ENCODE peak calls at places on chromosomes 13 and 19, in seven cellular contexts. E is stomach, H is transverse colon, O is sigmoid colon, U is GM12878, X is prostate gland, Y is H1. C is an unnamed sample.

GRCh38 chr13:113941571-113942191 is 32.2 kb downstream of the C13orf46 start:
- DNase-seq in H (no peak), E (no peak), Y (no peak), U (no peak), X (no peak), O (peak; percentile 54), C (no peak)

GRCh38 chr19:5134683-5135082 is 165.8 kb downstream of the KDM4B start:
- DNase-seq in H (no peak), Y (no peak), O (no peak), X (no peak), E (no peak), U (no peak), C (no peak)

GRCh38 chr13:60788156-60788829 is 391.3 kb downstream of the TDRD3 start:
- DNase-seq in E (no peak), H (no peak), Y (no peak), O (no peak), U (no peak), X (no peak), C (no peak)

GRCh38 chr19:4910594-4911273 is 1.4 kb downstream of the UHRF1 start:
- DNase-seq in Y (no peak), H (peak; percentile 31), E (no peak), X (no peak), U (no peak), O (no peak), C (no peak)

GRCh38 chr13:73248711-73249580 is 190.1 kb downstream of the KLF5 start:
- DNase-seq in U (no peak), O (no peak), X (peak; percentile 84), Y (no peak), E (peak; percentile 64), H (no peak), C (no peak)

GRCh38 chr19:4575978-4576933 is 16.8 kb upstream of the SEMA6B start:
- DNase-seq in E (peak; percentile 74), Y (peak; percentile 96), H (peak; percentile 68), X (peak; percentile 34), U (no peak), O (peak; percentile 76), C (peak; percentile 78)

GRCh38 chr19:52570005-52570861 is at the start of gene ZNF701:
- DNase-seq in Y (peak; percentile 99), E (peak; percentile 97), X (peak; percentile 95), U (peak; percentile 72), H (peak; percentile 97), O (peak; percentile 98), C (peak; percentile 98)

GRCh38 chr19:33392341-33393285 is 19.1 kb downstream of the CEBPG start:
- DNase-seq in H (peak; percentile 46), Y (no peak), U (no peak), O (peak; percentile 67), X (no peak), E (peak; percentile 59), C (peak; percentile 65)

GRCh38 chr19:31054430-31054829 is 294.8 kb downstream of the TSHZ3 start:
- DNase-seq in E (peak; percentile 26), Y (peak; percentile 62), O (no peak), U (no peak), H (peak; percentile 37), X (peak; percentile 46), C (no peak)

GRCh38 chr19:39403331-39404312 is 3.0 kb upstream of the ZFP36 start:
- DNase-seq in H (peak; percentile 99), O (peak; percentile 100), E (peak; percentile 98), X (peak; percentile 99), Y (peak; percentile 80), U (no peak), C (peak; percentile 100)
- H3K4me3 ChIP-seq in H (peak overlapping the region; percentile 40), O (peak overlapping the region; percentile 58), E (peak overlapping the region; percentile 34), X (peak overlapping the region; percentile 39), Y (peak overlapping the region; percentile 75), U (peak overlapping the region; percentile 82), C (peak overlapping the region; percentile 66)

DNA sequence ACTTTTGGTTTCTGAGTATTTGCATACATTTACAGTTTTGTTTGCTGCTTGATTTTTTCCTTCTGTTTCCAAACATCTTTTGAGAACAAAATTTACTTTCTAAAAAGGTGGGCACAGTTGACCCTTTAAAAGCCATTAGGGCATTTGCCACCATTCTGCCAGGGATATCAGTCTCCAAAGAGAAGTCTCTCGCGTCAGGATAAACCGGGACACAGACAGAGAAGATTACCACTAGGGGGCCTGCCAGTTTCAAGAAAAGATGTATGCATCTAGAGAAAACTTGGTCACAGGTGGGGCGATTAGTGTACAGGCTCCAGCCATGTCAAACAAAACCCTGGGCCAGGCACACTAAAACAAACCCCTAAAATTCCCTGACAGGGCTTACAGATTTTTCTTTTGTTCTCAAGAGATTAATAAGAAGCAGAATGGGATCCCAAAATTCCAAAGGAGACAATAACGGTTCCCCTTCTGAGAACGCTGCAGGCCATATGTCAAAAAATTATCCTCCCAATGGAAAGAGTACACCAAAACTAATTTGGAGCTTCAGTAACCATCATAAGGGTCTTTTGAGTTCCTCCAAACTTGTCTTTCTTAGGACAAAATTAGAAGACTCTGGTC is 10.7 kb upstream of the PABPC3 start:
- DNase-seq in E (peak; percentile 29), O (no peak), Y (no peak), U (no peak), X (peak; percentile 16), H (peak; percentile 9), C (no peak)
- TF ChIP-seq POLR2AphosphoS5 in E (no peak), O (no peak), Y (no peak), U (no peak), X (no peak), H (no peak), C (no peak)

GRCh38 chr19:11534538-11534937 is 4.1 kb upstream of the CNN1 start:
- DNase-seq in X (no peak), Y (no peak), E (no peak), U (no peak), O (no peak), H (no peak), C (no peak)

GRCh38 chr19:11530432-11530831 is 1.5 kb upstream of the ECSIT start:
- DNase-seq in O (peak; percentile 91), U (no peak), X (peak; percentile 46), Y (peak; percentile 83), E (peak; percentile 80), H (peak; percentile 80), C (no peak)

DNA sequence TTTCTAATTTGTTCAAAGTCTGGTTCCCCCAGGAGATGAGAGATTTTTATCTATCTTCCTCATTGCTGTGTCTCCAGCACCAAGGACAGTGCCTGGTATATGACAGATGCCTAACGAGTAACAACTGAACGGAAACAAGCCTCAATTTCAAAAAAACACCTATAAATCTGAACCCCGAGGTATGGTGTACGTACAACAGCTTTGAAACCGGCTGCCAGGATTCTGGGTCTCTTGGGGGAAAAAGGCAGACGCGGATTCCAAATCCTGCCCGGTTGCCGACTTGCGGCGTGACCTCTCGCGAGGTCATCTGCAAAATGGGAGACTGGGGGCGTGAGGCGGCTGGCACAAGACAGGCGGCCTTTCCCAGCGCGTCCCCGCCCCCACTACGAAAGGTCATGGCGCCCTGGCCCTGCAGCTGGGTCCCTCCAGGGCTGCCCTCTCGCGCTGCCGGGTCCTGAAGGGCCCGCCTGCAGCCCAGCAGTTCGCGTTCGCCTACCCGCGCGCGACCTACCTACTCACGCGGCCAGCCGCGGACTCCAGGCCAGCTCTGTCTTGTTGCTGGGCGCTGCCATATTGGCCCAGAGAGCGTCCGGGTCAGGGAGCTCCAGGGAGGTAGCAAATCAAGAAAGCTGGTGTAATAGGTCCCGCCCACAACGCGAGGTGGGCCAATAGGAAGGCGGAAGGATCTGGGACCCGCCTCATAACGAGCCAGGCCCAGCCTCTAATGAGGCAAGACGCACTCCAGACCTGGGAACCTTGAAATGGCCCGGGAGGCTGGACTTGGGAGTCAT is at the start of gene ECSIT:
- DNase-seq in X (peak; percentile 95), H (peak; percentile 98), Y (peak; percentile 94), E (peak; percentile 99), O (peak; percentile 99), U (peak; percentile 90), C (peak; percentile 98)
- TF ChIP-seq POLR2A in X (peak; percentile 35), H (peak; percentile 42), Y (peak; percentile 66), E (no peak), O (peak; percentile 17), U (peak; percentile 87), C (no peak)

GRCh38 chr13:37886879-37887278 is 17.3 kb upstream of the TRPC4 start:
- DNase-seq in Y (no peak), O (no peak), X (no peak), H (no peak), E (no peak), U (no peak), C (no peak)

GRCh38 chr13:37884026-37884425 is 14.5 kb upstream of the TRPC4 start:
- DNase-seq in U (no peak), O (no peak), X (no peak), Y (no peak), E (no peak), H (no peak), C (no peak)

GRCh38 chr13:37884674-37885073 is 15.1 kb upstream of the TRPC4 start:
- DNase-seq in U (no peak), O (no peak), E (no peak), X (no peak), Y (no peak), H (no peak), C (no peak)

GRCh38 chr13:37889102-37889501 is 19.5 kb upstream of the TRPC4 start:
- DNase-seq in U (no peak), Y (no peak), X (no peak), H (no peak), O (no peak), E (no peak), C (no peak)

GRCh38 chr13:37889811-37890210 is 20.2 kb upstream of the TRPC4 start:
- DNase-seq in U (no peak), Y (no peak), X (no peak), E (no peak), O (no peak), H (no peak), C (no peak)
- H3K4me3 ChIP-seq in U (no peak overlapping the region), Y (no peak overlapping the region), X (no peak overlapping the region), E (no peak overlapping the region), O (no peak overlapping the region), H (no peak overlapping the region), C (no peak overlapping the region)

DNA sequence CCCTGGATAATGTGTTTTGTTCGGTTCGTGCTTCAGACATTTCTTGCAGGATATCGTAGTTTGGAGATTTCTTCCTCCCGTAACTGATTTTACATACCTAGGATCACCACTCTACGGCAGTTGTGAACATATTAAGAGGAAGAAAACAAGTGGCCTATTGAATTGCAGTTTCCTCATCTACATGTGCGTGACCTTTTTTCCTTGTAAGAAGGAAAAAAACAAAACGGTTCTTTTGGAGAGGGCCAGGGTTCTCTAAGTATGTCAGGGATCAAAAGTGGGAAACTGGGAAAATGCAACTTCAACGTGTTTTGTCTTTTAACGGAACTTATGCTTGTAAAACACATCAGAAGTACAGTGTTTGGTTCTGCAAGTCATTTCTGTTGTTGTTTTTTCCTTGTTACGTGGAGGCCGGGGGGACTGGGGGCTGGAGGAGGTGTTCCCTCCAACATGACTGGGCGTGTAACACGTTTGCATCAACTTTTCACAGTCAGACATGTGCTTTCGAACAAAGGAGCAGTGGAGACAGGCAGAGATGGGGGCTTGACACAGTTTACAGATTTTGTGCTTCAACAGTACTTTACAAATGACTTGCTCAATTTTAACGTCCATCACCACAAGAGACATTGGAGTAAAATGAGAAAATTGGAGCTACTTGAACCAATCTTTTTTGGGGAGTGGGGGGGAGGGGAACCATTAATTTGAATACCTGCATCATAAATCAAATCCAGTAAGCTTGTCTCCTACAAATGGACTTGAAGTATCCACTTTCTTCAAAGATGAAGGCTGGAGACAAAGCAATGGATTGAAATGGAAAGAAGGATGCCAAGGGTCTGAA is 3.8 kb downstream of the ZC3H4 start:
- DNase-seq in H (peak; percentile 56), U (no peak), Y (no peak), E (no peak), O (no peak), X (no peak), C (no peak)
- TF ChIP-seq POLR2AphosphoS5 in H (peak; percentile 10), U (peak; percentile 69), Y (peak; percentile 55), E (no peak), O (no peak), X (peak; percentile 7), C (no peak)

C was measured in suprapubic skin.